ENCODE peak calls at places on chromosomes 13 and 19, in four cellular contexts. A is neuronal stem cell, M is progenitor cell of endocrine pancreas, G is left colon. C is an unnamed sample.

GRCh38 chr19:37218592-37218935 is 550 bp downstream of the ZNF383 start:
- DNase-seq in M (no peak), A (no peak), G (no peak), C (no peak)

GRCh38 chr19:7787141-7787540 is 24.1 kb downstream of the CLEC4M start:
- DNase-seq in A (no peak), G (no peak), M (no peak), C (no peak)

GRCh38 chr13:51643882-51644281 is 59.6 kb downstream of the WDFY2 start:
- DNase-seq in M (no peak), G (no peak), A (no peak), C (no peak)

GRCh38 chr13:47114030-47114429 is 217.2 kb upstream of the HTR2A start:
- DNase-seq in A (no peak), M (no peak), G (no peak), C (no peak)

GRCh38 chr13:25135896-25136295 is 36.2 kb downstream of the AMER2 start:
- DNase-seq in A (no peak), G (no peak), M (no peak), C (no peak)

GRCh38 chr19:16064209-16064889 is 11.9 kb upstream of the TPM4 start:
- DNase-seq in A (no peak), M (no peak), G (no peak), C (peak; percentile 6)

GRCh38 chr19:29694669-29695627 is 20.1 kb downstream of the C19orf12 start:
- DNase-seq in A (peak; percentile 59), M (peak; percentile 68), G (peak; percentile 87), C (peak; percentile 85)

GRCh38 chr13:46667687-46668281 is 114.8 kb downstream of the LRCH1 start:
- DNase-seq in A (no peak), M (no peak), G (no peak), C (no peak)

GRCh38 chr13:22936228-22936627 is 244.6 kb upstream of the SGCG start:
- DNase-seq in M (no peak), G (no peak), A (no peak), C (no peak)

GRCh38 chr13:23955064-23955463 is 57.8 kb upstream of the C1QTNF9B start:
- DNase-seq in A (no peak), M (no peak), G (no peak), C (no peak)

GRCh38 chr13:44142911-44143665 is 230.5 kb upstream of the SERP2 start:
- DNase-seq in A (no peak), G (no peak), M (no peak), C (no peak)

C was measured in transverse colon.